ENCODE peak calls at places on chromosomes 16 and 17, in ten cellular contexts. U, Z, X, Q, M, L, A, Y, G and I are unnamed samples. For H3K9me3, the result is how much of the 10 kb centered on the place peaks cover.

GRCh38 chr17:61575352-61575975 is 15.6 kb downstream of the NACA2 start:
- DNase-seq in U (no peak), Z (no peak), X (no peak), Q (no peak), M (no peak), L (no peak), A (no peak), Y (no peak), G (no peak), I (no peak)

GRCh38 chr17:49908782-49909714 is 59.9 kb upstream of the DLX4 start:
- DNase-seq in U (no peak), Z (no peak), X (no peak), Q (no peak), M (no peak), L (no peak), A (no peak), Y (no peak), G (no peak), I (no peak)

GRCh38 chr16:57476546-57477410 is 9.5 kb downstream of the DOK4 start:
- DNase-seq in U (peak), Z (no peak), X (no peak), Q (no peak), M (no peak), L (no peak), A (no peak), Y (peak), G (peak), I (no peak)

GRCh38 chr17:40714473-40714872 is 10.9 kb upstream of the KRT24 start:
- DNase-seq in U (no peak), Z (no peak), X (no peak), Q (no peak), M (no peak), L (no peak), A (no peak), Y (no peak), G (no peak), I (peak)

GRCh38 chr16:81499576-81500380 is 55.2 kb downstream of the CMIP start:
- DNase-seq in U (peak), Z (peak), X (no peak), Q (no peak), M (peak), L (no peak), A (no peak), Y (peak), G (no peak), I (no peak)

GRCh38 chr17:9021158-9021984 is at the start of gene NTN1:
- DNase-seq in U (peak), Z (peak), X (no peak), Q (peak), M (peak), L (no peak), A (peak), Y (peak), G (peak), I (peak)

GRCh38 chr17:5740937-5741336 is 156.6 kb upstream of the NLRP1 start:
- DNase-seq in U (no peak), Z (no peak), X (no peak), Q (no peak), M (no peak), L (no peak), A (no peak), Y (no peak), G (no peak), I (no peak)

GRCh38 chr17:45298546-45299285 is 18.1 kb downstream of the MAP3K14 start:
- DNase-seq in U (no peak), Z (no peak), X (peak), Q (no peak), M (no peak), L (no peak), A (no peak), Y (no peak), G (no peak), I (peak)

GRCh38 chr17:45436161-45436560 is 3.5 kb upstream of the ARHGAP27 start:
- DNase-seq in U (peak), Z (no peak), X (no peak), Q (no peak), M (peak), L (no peak), A (no peak), Y (peak), G (no peak), I (no peak)

GRCh38 chr16:71249399-71249798 is 18.9 kb upstream of the HYDIN start:
- DNase-seq in U (no peak), Z (no peak), X (peak), Q (no peak), M (no peak), L (no peak), A (no peak), Y (no peak), G (no peak), I (no peak)

GRCh38 chr16:80285089-80285488 is 255.7 kb upstream of the DYNLRB2 start:
- DNase-seq in U (no peak), Z (no peak), X (no peak), Q (no peak), M (no peak), L (no peak), A (no peak), Y (no peak), G (no peak), I (peak)

GRCh38 chr17:10558049-10558448 is 8.6 kb upstream of the MYH2 start:
- DNase-seq in U (no peak), Z (no peak), X (no peak), Q (no peak), M (no peak), L (no peak), A (no peak), Y (no peak), G (no peak), I (no peak)

GRCh38 chr17:79185671-79186070 is 111.0 kb downstream of the ENGASE start:
- DNase-seq in U (no peak), Z (no peak), X (no peak), Q (no peak), M (no peak), L (no peak), A (no peak), Y (no peak), G (no peak), I (no peak)

GRCh38 chr16:31569360-31569717 is 41.6 kb downstream of the AHSP start:
- DNase-seq in U (no peak), Z (no peak), X (no peak), Q (no peak), M (no peak), L (no peak), A (no peak), Y (no peak), G (no peak), I (no peak)

GRCh38 chr16:29925805-29926674 is at the start of gene KCTD13:
- DNase-seq in U (peak), Z (peak), X (peak), Q (peak), M (peak), L (peak), A (peak), Y (peak), G (peak), I (peak)

GRCh38 chr17:28705728-28706334 is 5.9 kb downstream of the PROCA1 start:
- DNase-seq in U (no peak), Z (no peak), X (no peak), Q (no peak), M (no peak), L (no peak), A (no peak), Y (no peak), G (no peak), I (no peak)

GRCh38 chr16:1461146-1461545 is 13.7 kb downstream of the CLCN7 start:
- DNase-seq in U (no peak), Z (no peak), X (no peak), Q (no peak), M (no peak), L (no peak), A (no peak), Y (no peak), G (no peak), I (no peak)

GRCh38 chr17:30378191-30378796 is 433 bp upstream of the CPD start:
- DNase-seq in U (peak), Z (no peak), X (no peak), Q (peak), M (peak), L (no peak), A (peak), Y (peak), G (no peak), I (peak)

DNA sequence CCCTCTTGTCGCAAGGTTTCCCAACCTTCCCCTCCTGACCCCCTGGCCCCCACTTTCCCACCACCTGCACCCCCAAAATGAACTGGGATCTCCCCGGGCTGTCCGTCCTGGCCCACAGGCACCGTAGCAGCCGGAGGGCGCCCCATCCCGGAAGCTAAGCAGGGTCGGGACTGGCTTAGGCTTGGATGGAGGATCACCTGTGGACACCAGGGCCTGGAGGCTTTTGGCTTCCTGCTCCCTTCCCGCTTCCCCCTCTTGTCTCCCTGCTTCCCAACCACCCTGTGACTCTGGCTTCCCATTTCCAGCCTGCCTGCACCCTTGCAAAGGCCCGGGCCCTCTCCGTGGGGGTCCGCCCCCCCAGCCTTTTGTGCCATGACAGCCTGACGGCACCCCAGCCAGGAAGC is 2291.3 kb downstream of the TP53TG3F start:
- DNase-seq in U (no peak), Z (no peak), X (no peak), Q (no peak), M (no peak), L (no peak), A (no peak), Y (no peak), G (no peak), I (no peak)
- H3K9me3 ChIP-seq in U (under half), Z (under half), X (under half), Q (half or more), M (half or more), L (under half), A (under half), Y (half or more), G (under half), I (under half)

GRCh38 chr17:82952019-82952418 is 112.2 kb upstream of the ZNF750 start:
- DNase-seq in U (peak), Z (no peak), X (no peak), Q (no peak), M (peak), L (no peak), A (no peak), Y (peak), G (peak), I (no peak)
- H3K9me3 ChIP-seq in U (under half), Z (under half), X (under half), Q (under half), M (under half), L (half or more), A (under half), Y (half or more), G (under half), I (under half)

GRCh38 chr16:16120382-16121184 is 102.7 kb downstream of the ABCC6 start:
- DNase-seq in U (no peak), Z (no peak), X (no peak), Q (no peak), M (peak), L (no peak), A (peak), Y (peak), G (no peak), I (no peak)
- H3K9me3 ChIP-seq in U (under half), Z (under half), X (under half), Q (under half), M (under half), L (under half), A (under half), Y (half or more), G (under half), I (under half)

DNA sequence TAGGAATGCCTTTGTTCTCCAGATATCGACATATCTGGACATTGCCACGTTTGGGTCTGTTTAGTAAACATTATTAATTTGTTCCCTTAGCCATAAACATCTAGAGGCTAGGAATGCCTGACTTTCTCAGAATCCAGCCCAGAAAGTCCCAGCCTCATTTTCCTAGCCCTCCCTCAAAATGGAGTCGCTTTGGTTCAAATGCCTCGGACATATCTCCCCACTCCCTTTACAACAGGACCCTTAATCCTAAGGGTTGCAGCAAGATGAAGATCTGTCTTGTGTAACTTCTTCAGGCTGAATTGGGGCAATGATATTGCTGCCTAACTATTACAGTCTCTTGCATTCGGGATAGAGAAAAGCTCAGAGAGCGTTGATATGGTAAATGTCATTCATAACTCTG is 46.2 kb upstream of the ARL4D start:
- DNase-seq in U (no peak), Z (no peak), X (no peak), Q (no peak), M (no peak), L (no peak), A (no peak), Y (no peak), G (no peak), I (no peak)
- H3K9me3 ChIP-seq in U (under half), Z (under half), X (under half), Q (under half), M (under half), L (under half), A (under half), Y (under half), G (under half), I (under half)